ENCODE peak calls at places on chromosomes 4 and X, in ten cellular contexts. One of them, this sample, is unnamed.

GRCh38 chr4:114474401-114474800 is 124.2 kb upstream of the UGT8 start:
- DNase-seq in stimulated activated CD4-positive, alpha-beta T cell treated with anti-CD3 and anti-CD28 coated beads, Interleukin-4, amount 100 ng/mL, for 4 hours: no peak
- DNase-seq in glomerular endothelial cell: no peak
- DNase-seq in HT1080: peak
- DNase-seq in AG08395: no peak
- DNase-seq in cardiac septum: no peak
- DNase-seq in WTC11: no peak
- DNase-seq in CD4-positive, alpha-beta memory T cell: no peak
- DNase-seq in OCI-M1: no peak
- DNase-seq in Panc1: no peak
- DNase-seq in this sample: no peak

GRCh38 chr4:140092094-140092820 is 61.7 kb downstream of the MAML3 start:
- DNase-seq in stimulated activated CD4-positive, alpha-beta T cell treated with anti-CD3 and anti-CD28 coated beads, Interleukin-4, amount 100 ng/mL, for 4 hours: no peak
- DNase-seq in glomerular endothelial cell: no peak
- DNase-seq in HT1080: peak
- DNase-seq in AG08395: no peak
- DNase-seq in cardiac septum: peak
- DNase-seq in WTC11: peak
- DNase-seq in CD4-positive, alpha-beta memory T cell: no peak
- DNase-seq in OCI-M1: peak
- DNase-seq in Panc1: no peak
- DNase-seq in this sample: peak

GRCh38 chr4:69836321-69836720 is 23.6 kb downstream of the SULT1E1 start:
- DNase-seq in stimulated activated CD4-positive, alpha-beta T cell treated with anti-CD3 and anti-CD28 coated beads, Interleukin-4, amount 100 ng/mL, for 4 hours: no peak
- DNase-seq in glomerular endothelial cell: no peak
- DNase-seq in HT1080: no peak
- DNase-seq in AG08395: no peak
- DNase-seq in cardiac septum: no peak
- DNase-seq in WTC11: no peak
- DNase-seq in CD4-positive, alpha-beta memory T cell: no peak
- DNase-seq in OCI-M1: no peak
- DNase-seq in Panc1: no peak
- DNase-seq in this sample: no peak

GRCh38 chrX:1224954-1225353 is 12.5 kb upstream of the CRLF2 start:
- DNase-seq in stimulated activated CD4-positive, alpha-beta T cell treated with anti-CD3 and anti-CD28 coated beads, Interleukin-4, amount 100 ng/mL, for 4 hours: no peak
- DNase-seq in glomerular endothelial cell: no peak
- DNase-seq in HT1080: no peak
- DNase-seq in AG08395: no peak
- DNase-seq in cardiac septum: no peak
- DNase-seq in WTC11: no peak
- DNase-seq in CD4-positive, alpha-beta memory T cell: no peak
- DNase-seq in OCI-M1: peak
- DNase-seq in Panc1: no peak
- DNase-seq in this sample: no peak

GRCh38 chr4:7507381-7507780 is 72.7 kb upstream of the PSAPL1 start:
- DNase-seq in stimulated activated CD4-positive, alpha-beta T cell treated with anti-CD3 and anti-CD28 coated beads, Interleukin-4, amount 100 ng/mL, for 4 hours: no peak
- DNase-seq in glomerular endothelial cell: no peak
- DNase-seq in HT1080: no peak
- DNase-seq in AG08395: peak
- DNase-seq in cardiac septum: no peak
- DNase-seq in WTC11: no peak
- DNase-seq in CD4-positive, alpha-beta memory T cell: no peak
- DNase-seq in OCI-M1: no peak
- DNase-seq in Panc1: no peak
- DNase-seq in this sample: peak

GRCh38 chrX:126575911-126576310 is 23.3 kb upstream of the DCAF12L1 start:
- DNase-seq in stimulated activated CD4-positive, alpha-beta T cell treated with anti-CD3 and anti-CD28 coated beads, Interleukin-4, amount 100 ng/mL, for 4 hours: no peak
- DNase-seq in glomerular endothelial cell: no peak
- DNase-seq in HT1080: no peak
- DNase-seq in AG08395: no peak
- DNase-seq in cardiac septum: no peak
- DNase-seq in WTC11: no peak
- DNase-seq in CD4-positive, alpha-beta memory T cell: no peak
- DNase-seq in OCI-M1: no peak
- DNase-seq in Panc1: no peak
- DNase-seq in this sample: no peak

GRCh38 chr4:184649971-184650855 is 675 bp downstream of the PRIMPOL start:
- DNase-seq in stimulated activated CD4-positive, alpha-beta T cell treated with anti-CD3 and anti-CD28 coated beads, Interleukin-4, amount 100 ng/mL, for 4 hours: no peak
- DNase-seq in glomerular endothelial cell: no peak
- DNase-seq in HT1080: peak
- DNase-seq in AG08395: peak
- DNase-seq in cardiac septum: no peak
- DNase-seq in WTC11: no peak
- DNase-seq in CD4-positive, alpha-beta memory T cell: peak
- DNase-seq in OCI-M1: peak
- DNase-seq in Panc1: no peak
- DNase-seq in this sample: peak

GRCh38 chr4:141871086-141871485 is 234.7 kb downstream of the IL15 start:
- DNase-seq in stimulated activated CD4-positive, alpha-beta T cell treated with anti-CD3 and anti-CD28 coated beads, Interleukin-4, amount 100 ng/mL, for 4 hours: no peak
- DNase-seq in glomerular endothelial cell: no peak
- DNase-seq in HT1080: peak
- DNase-seq in AG08395: no peak
- DNase-seq in cardiac septum: no peak
- DNase-seq in WTC11: no peak
- DNase-seq in CD4-positive, alpha-beta memory T cell: no peak
- DNase-seq in OCI-M1: peak
- DNase-seq in Panc1: no peak
- DNase-seq in this sample: peak

GRCh38 chrX:108036298-108036973 is 8.4 kb upstream of the VSIG1 start:
- DNase-seq in stimulated activated CD4-positive, alpha-beta T cell treated with anti-CD3 and anti-CD28 coated beads, Interleukin-4, amount 100 ng/mL, for 4 hours: no peak
- DNase-seq in glomerular endothelial cell: peak
- DNase-seq in HT1080: peak
- DNase-seq in AG08395: no peak
- DNase-seq in cardiac septum: no peak
- DNase-seq in WTC11: no peak
- DNase-seq in CD4-positive, alpha-beta memory T cell: no peak
- DNase-seq in OCI-M1: peak
- DNase-seq in Panc1: peak
- DNase-seq in this sample: peak

GRCh38 chr4:54929459-54929858 is 195.9 kb downstream of the KDR start:
- DNase-seq in stimulated activated CD4-positive, alpha-beta T cell treated with anti-CD3 and anti-CD28 coated beads, Interleukin-4, amount 100 ng/mL, for 4 hours: no peak
- DNase-seq in glomerular endothelial cell: no peak
- DNase-seq in HT1080: no peak
- DNase-seq in AG08395: no peak
- DNase-seq in cardiac septum: no peak
- DNase-seq in WTC11: no peak
- DNase-seq in CD4-positive, alpha-beta memory T cell: no peak
- DNase-seq in OCI-M1: no peak
- DNase-seq in Panc1: no peak
- DNase-seq in this sample: peak

GRCh38 chr4:111602848-111603247 is 542.4 kb upstream of the FAM241A start:
- DNase-seq in stimulated activated CD4-positive, alpha-beta T cell treated with anti-CD3 and anti-CD28 coated beads, Interleukin-4, amount 100 ng/mL, for 4 hours: no peak
- DNase-seq in glomerular endothelial cell: no peak
- DNase-seq in HT1080: peak
- DNase-seq in AG08395: peak
- DNase-seq in cardiac septum: no peak
- DNase-seq in WTC11: no peak
- DNase-seq in CD4-positive, alpha-beta memory T cell: no peak
- DNase-seq in OCI-M1: peak
- DNase-seq in Panc1: no peak
- DNase-seq in this sample: peak

GRCh38 chr4:139392797-139393196 is 61.1 kb upstream of the RAB33B start:
- DNase-seq in stimulated activated CD4-positive, alpha-beta T cell treated with anti-CD3 and anti-CD28 coated beads, Interleukin-4, amount 100 ng/mL, for 4 hours: no peak
- DNase-seq in glomerular endothelial cell: no peak
- DNase-seq in HT1080: no peak
- DNase-seq in AG08395: no peak
- DNase-seq in cardiac septum: no peak
- DNase-seq in WTC11: no peak
- DNase-seq in CD4-positive, alpha-beta memory T cell: no peak
- DNase-seq in OCI-M1: no peak
- DNase-seq in Panc1: no peak
- DNase-seq in this sample: no peak

GRCh38 chr4:2932951-2933565 is 30.1 kb downstream of the NOP14 start:
- DNase-seq in stimulated activated CD4-positive, alpha-beta T cell treated with anti-CD3 and anti-CD28 coated beads, Interleukin-4, amount 100 ng/mL, for 4 hours: no peak
- DNase-seq in glomerular endothelial cell: no peak
- DNase-seq in HT1080: no peak
- DNase-seq in AG08395: no peak
- DNase-seq in cardiac septum: peak
- DNase-seq in WTC11: no peak
- DNase-seq in CD4-positive, alpha-beta memory T cell: no peak
- DNase-seq in OCI-M1: no peak
- DNase-seq in Panc1: no peak
- DNase-seq in this sample: no peak

GRCh38 chr4:16682996-16683395 is 215.4 kb downstream of the LDB2 start:
- DNase-seq in stimulated activated CD4-positive, alpha-beta T cell treated with anti-CD3 and anti-CD28 coated beads, Interleukin-4, amount 100 ng/mL, for 4 hours: no peak
- DNase-seq in glomerular endothelial cell: no peak
- DNase-seq in HT1080: no peak
- DNase-seq in AG08395: no peak
- DNase-seq in cardiac septum: no peak
- DNase-seq in WTC11: no peak
- DNase-seq in CD4-positive, alpha-beta memory T cell: no peak
- DNase-seq in OCI-M1: no peak
- DNase-seq in Panc1: no peak
- DNase-seq in this sample: no peak

GRCh38 chrX:129618997-129619396 is 35.8 kb downstream of the APLN start:
- DNase-seq in stimulated activated CD4-positive, alpha-beta T cell treated with anti-CD3 and anti-CD28 coated beads, Interleukin-4, amount 100 ng/mL, for 4 hours: no peak
- DNase-seq in glomerular endothelial cell: no peak
- DNase-seq in HT1080: no peak
- DNase-seq in AG08395: no peak
- DNase-seq in cardiac septum: no peak
- DNase-seq in WTC11: no peak
- DNase-seq in CD4-positive, alpha-beta memory T cell: no peak
- DNase-seq in OCI-M1: no peak
- DNase-seq in Panc1: no peak
- DNase-seq in this sample: no peak

GRCh38 chr4:168515222-168516011 is 18.6 kb downstream of the PALLD start:
- DNase-seq in stimulated activated CD4-positive, alpha-beta T cell treated with anti-CD3 and anti-CD28 coated beads, Interleukin-4, amount 100 ng/mL, for 4 hours: no peak
- DNase-seq in glomerular endothelial cell: no peak
- DNase-seq in HT1080: no peak
- DNase-seq in AG08395: peak
- DNase-seq in cardiac septum: no peak
- DNase-seq in WTC11: no peak
- DNase-seq in CD4-positive, alpha-beta memory T cell: no peak
- DNase-seq in OCI-M1: no peak
- DNase-seq in Panc1: no peak
- DNase-seq in this sample: no peak

GRCh38 chr4:11418610-11419009 is 10.1 kb downstream of the HS3ST1 start:
- DNase-seq in stimulated activated CD4-positive, alpha-beta T cell treated with anti-CD3 and anti-CD28 coated beads, Interleukin-4, amount 100 ng/mL, for 4 hours: no peak
- DNase-seq in glomerular endothelial cell: no peak
- DNase-seq in HT1080: peak
- DNase-seq in AG08395: no peak
- DNase-seq in cardiac septum: no peak
- DNase-seq in WTC11: no peak
- DNase-seq in CD4-positive, alpha-beta memory T cell: no peak
- DNase-seq in OCI-M1: peak
- DNase-seq in Panc1: no peak
- DNase-seq in this sample: no peak

GRCh38 chrX:18010251-18010650 is 149.2 kb upstream of the RAI2 start:
- DNase-seq in stimulated activated CD4-positive, alpha-beta T cell treated with anti-CD3 and anti-CD28 coated beads, Interleukin-4, amount 100 ng/mL, for 4 hours: no peak
- DNase-seq in glomerular endothelial cell: no peak
- DNase-seq in HT1080: no peak
- DNase-seq in AG08395: no peak
- DNase-seq in cardiac septum: no peak
- DNase-seq in WTC11: no peak
- DNase-seq in CD4-positive, alpha-beta memory T cell: no peak
- DNase-seq in OCI-M1: no peak
- DNase-seq in Panc1: no peak
- DNase-seq in this sample: no peak

GRCh38 chr4:83010522-83011318 is at the start of gene LIN54:
- DNase-seq in stimulated activated CD4-positive, alpha-beta T cell treated with anti-CD3 and anti-CD28 coated beads, Interleukin-4, amount 100 ng/mL, for 4 hours: peak
- DNase-seq in glomerular endothelial cell: no peak
- DNase-seq in HT1080: peak
- DNase-seq in AG08395: peak
- DNase-seq in cardiac septum: peak
- DNase-seq in WTC11: peak
- DNase-seq in CD4-positive, alpha-beta memory T cell: peak
- DNase-seq in OCI-M1: peak
- DNase-seq in Panc1: no peak
- DNase-seq in this sample: peak

GRCh38 chr4:107037188-107037587 is 1.1 kb upstream of the DKK2 start:
- DNase-seq in stimulated activated CD4-positive, alpha-beta T cell treated with anti-CD3 and anti-CD28 coated beads, Interleukin-4, amount 100 ng/mL, for 4 hours: no peak
- DNase-seq in glomerular endothelial cell: no peak
- DNase-seq in HT1080: peak
- DNase-seq in AG08395: peak
- DNase-seq in cardiac septum: no peak
- DNase-seq in WTC11: peak
- DNase-seq in CD4-positive, alpha-beta memory T cell: no peak
- DNase-seq in OCI-M1: no peak
- DNase-seq in Panc1: no peak
- DNase-seq in this sample: peak

GRCh38 chr4:53640576-53641459 is 49.5 kb upstream of the LNX1 start:
- DNase-seq in stimulated activated CD4-positive, alpha-beta T cell treated with anti-CD3 and anti-CD28 coated beads, Interleukin-4, amount 100 ng/mL, for 4 hours: no peak
- DNase-seq in glomerular endothelial cell: no peak
- DNase-seq in HT1080: no peak
- DNase-seq in AG08395: no peak
- DNase-seq in cardiac septum: no peak
- DNase-seq in WTC11: no peak
- DNase-seq in CD4-positive, alpha-beta memory T cell: no peak
- DNase-seq in OCI-M1: no peak
- DNase-seq in Panc1: no peak
- DNase-seq in this sample: no peak

GRCh38 chr4:98657531-98658286 is 702 bp downstream of the TSPAN5 start:
- DNase-seq in stimulated activated CD4-positive, alpha-beta T cell treated with anti-CD3 and anti-CD28 coated beads, Interleukin-4, amount 100 ng/mL, for 4 hours: peak
- DNase-seq in glomerular endothelial cell: peak
- DNase-seq in HT1080: peak
- DNase-seq in AG08395: peak
- DNase-seq in cardiac septum: no peak
- DNase-seq in WTC11: peak
- DNase-seq in CD4-positive, alpha-beta memory T cell: peak
- DNase-seq in OCI-M1: no peak
- DNase-seq in Panc1: no peak
- DNase-seq in this sample: peak

GRCh38 chrX:148538582-148538981 is 38.2 kb downstream of the AFF2 start:
- DNase-seq in stimulated activated CD4-positive, alpha-beta T cell treated with anti-CD3 and anti-CD28 coated beads, Interleukin-4, amount 100 ng/mL, for 4 hours: no peak
- DNase-seq in glomerular endothelial cell: no peak
- DNase-seq in HT1080: no peak
- DNase-seq in AG08395: no peak
- DNase-seq in cardiac septum: no peak
- DNase-seq in WTC11: no peak
- DNase-seq in CD4-positive, alpha-beta memory T cell: no peak
- DNase-seq in OCI-M1: no peak
- DNase-seq in Panc1: no peak
- DNase-seq in this sample: no peak

GRCh38 chr4:146237092-146237491 is 22.8 kb downstream of the REELD1 start:
- DNase-seq in stimulated activated CD4-positive, alpha-beta T cell treated with anti-CD3 and anti-CD28 coated beads, Interleukin-4, amount 100 ng/mL, for 4 hours: no peak
- DNase-seq in glomerular endothelial cell: no peak
- DNase-seq in HT1080: no peak
- DNase-seq in AG08395: no peak
- DNase-seq in cardiac septum: no peak
- DNase-seq in WTC11: no peak
- DNase-seq in CD4-positive, alpha-beta memory T cell: no peak
- DNase-seq in OCI-M1: no peak
- DNase-seq in Panc1: no peak
- DNase-seq in this sample: no peak

GRCh38 chr4:26204249-26204825 is 116.5 kb upstream of the RBPJ start:
- DNase-seq in stimulated activated CD4-positive, alpha-beta T cell treated with anti-CD3 and anti-CD28 coated beads, Interleukin-4, amount 100 ng/mL, for 4 hours: no peak
- DNase-seq in glomerular endothelial cell: no peak
- DNase-seq in HT1080: no peak
- DNase-seq in AG08395: no peak
- DNase-seq in cardiac septum: no peak
- DNase-seq in WTC11: no peak
- DNase-seq in CD4-positive, alpha-beta memory T cell: peak
- DNase-seq in OCI-M1: no peak
- DNase-seq in Panc1: no peak
- DNase-seq in this sample: no peak

GRCh38 chrX:96182366-96182765 is 502.3 kb upstream of the DIAPH2 start:
- DNase-seq in stimulated activated CD4-positive, alpha-beta T cell treated with anti-CD3 and anti-CD28 coated beads, Interleukin-4, amount 100 ng/mL, for 4 hours: no peak
- DNase-seq in glomerular endothelial cell: no peak
- DNase-seq in HT1080: peak
- DNase-seq in AG08395: no peak
- DNase-seq in cardiac septum: no peak
- DNase-seq in WTC11: peak
- DNase-seq in CD4-positive, alpha-beta memory T cell: no peak
- DNase-seq in OCI-M1: peak
- DNase-seq in Panc1: no peak
- DNase-seq in this sample: no peak

GRCh38 chr4:128757712-128758111 is 51.8 kb upstream of the JADE1 start:
- DNase-seq in stimulated activated CD4-positive, alpha-beta T cell treated with anti-CD3 and anti-CD28 coated beads, Interleukin-4, amount 100 ng/mL, for 4 hours: no peak
- DNase-seq in glomerular endothelial cell: no peak
- DNase-seq in HT1080: no peak
- DNase-seq in AG08395: no peak
- DNase-seq in cardiac septum: no peak
- DNase-seq in WTC11: no peak
- DNase-seq in CD4-positive, alpha-beta memory T cell: no peak
- DNase-seq in OCI-M1: peak
- DNase-seq in Panc1: no peak
- DNase-seq in this sample: peak

GRCh38 chr4:110619001-110619350 is 3.9 kb downstream of the PITX2 start:
- DNase-seq in stimulated activated CD4-positive, alpha-beta T cell treated with anti-CD3 and anti-CD28 coated beads, Interleukin-4, amount 100 ng/mL, for 4 hours: no peak
- DNase-seq in glomerular endothelial cell: no peak
- DNase-seq in HT1080: no peak
- DNase-seq in AG08395: no peak
- DNase-seq in cardiac septum: no peak
- DNase-seq in WTC11: no peak
- DNase-seq in CD4-positive, alpha-beta memory T cell: no peak
- DNase-seq in OCI-M1: no peak
- DNase-seq in Panc1: no peak
- DNase-seq in this sample: no peak